ENCODE peak calls at places on chromosomes 4 and X, in four cellular contexts. G is RWPE1, E is cardiac fibroblast, K is heart left ventricle. X is an unnamed sample.

GRCh38 chr4:26326791-26327190 is 6.0 kb downstream of the RBPJ start:
- DNase-seq in G (no peak), K (no peak), E (peak), X (no peak)

GRCh38 chr4:54668031-54668611 is 10.4 kb downstream of the KIT start:
- DNase-seq in K (no peak), G (no peak), E (no peak), X (no peak)

GRCh38 chr4:186009976-186010375 is 59.0 kb upstream of the TLR3 start:
- DNase-seq in E (no peak), G (no peak), K (no peak), X (no peak)

GRCh38 chr4:153159728-153160221 is 44.5 kb upstream of the TRIM2 start:
- DNase-seq in G (peak), E (peak), K (no peak), X (peak)

GRCh38 chrX:30302957-30303356 is 6.2 kb downstream of the NR0B1 start:
- DNase-seq in K (no peak), G (peak), E (peak), X (peak)

GRCh38 chr4:1249148-1249730 is 309 bp upstream of the CTBP1 start:
- DNase-seq in G (peak), K (peak), E (peak), X (peak)

GRCh38 chr4:5708829-5709680 is 696 bp upstream of the EVC2 start:
- DNase-seq in K (no peak), G (no peak), E (no peak), X (no peak)

GRCh38 chr4:26074672-26075071 is 160.7 kb downstream of the SMIM20 start:
- DNase-seq in K (no peak), G (no peak), E (no peak), X (no peak)

GRCh38 chrX:64188901-64189300 is 16.6 kb downstream of the AMER1 start:
- DNase-seq in G (no peak), K (no peak), E (no peak), X (no peak)
- TF ChIP-seq CTCF in G (no peak), K (no peak), E (no peak), X (no peak)

GRCh38 chr4:118354913-118355312 is 2.1 kb upstream of the PRSS12 start:
- DNase-seq in K (no peak), G (no peak), E (no peak), X (no peak)

GRCh38 chr4:118353452-118353851 is 649 bp upstream of the PRSS12 start:
- DNase-seq in E (no peak), K (no peak), G (no peak), X (no peak)

GRCh38 chr4:118352843-118353373 is at the start of gene PRSS12:
- DNase-seq in E (peak), G (peak), K (peak), X (peak)

GRCh38 chr4:118350961-118351360 is 1.8 kb downstream of the PRSS12 start:
- DNase-seq in K (no peak), E (no peak), G (no peak), X (peak)

GRCh38 chr4:118351851-118352827 is 664 bp downstream of the PRSS12 start:
- DNase-seq in E (no peak), K (peak), G (peak), X (peak)
- TF ChIP-seq CTCF in E (peak), K (no peak), G (no peak), X (no peak)

GRCh38 chr4:182918044-182918607 is 940 bp upstream of the DCTD start:
- DNase-seq in K (no peak), G (no peak), E (no peak), X (peak)

GRCh38 chr4:182916483-182917181 is 554 bp downstream of the DCTD start:
- DNase-seq in G (peak), E (peak), K (peak), X (peak)

GRCh38 chr4:182918791-182919302 is 1.7 kb upstream of the DCTD start:
- DNase-seq in K (no peak), E (no peak), G (no peak), X (no peak)

GRCh38 chr4:182914357-182914756 is 2.8 kb downstream of the DCTD start:
- DNase-seq in G (no peak), K (no peak), E (no peak), X (no peak)

GRCh38 chr4:182917182-182918043 is at the start of gene DCTD:
- DNase-seq in G (peak), E (peak), K (peak), X (peak)
- TF ChIP-seq CTCF in G (peak), E (peak), K (peak), X (peak)

GRCh38 chr4:18071894-18072293 is 50.3 kb upstream of the LCORL start:
- DNase-seq in K (no peak), G (no peak), E (no peak), X (no peak)

GRCh38 chr4:18077808-18078207 is 56.3 kb upstream of the LCORL start:
- DNase-seq in K (no peak), E (no peak), G (no peak), X (no peak)

GRCh38 chr4:18081708-18082107 is 60.2 kb upstream of the LCORL start:
- DNase-seq in K (no peak), G (no peak), E (no peak), X (no peak)

DNA sequence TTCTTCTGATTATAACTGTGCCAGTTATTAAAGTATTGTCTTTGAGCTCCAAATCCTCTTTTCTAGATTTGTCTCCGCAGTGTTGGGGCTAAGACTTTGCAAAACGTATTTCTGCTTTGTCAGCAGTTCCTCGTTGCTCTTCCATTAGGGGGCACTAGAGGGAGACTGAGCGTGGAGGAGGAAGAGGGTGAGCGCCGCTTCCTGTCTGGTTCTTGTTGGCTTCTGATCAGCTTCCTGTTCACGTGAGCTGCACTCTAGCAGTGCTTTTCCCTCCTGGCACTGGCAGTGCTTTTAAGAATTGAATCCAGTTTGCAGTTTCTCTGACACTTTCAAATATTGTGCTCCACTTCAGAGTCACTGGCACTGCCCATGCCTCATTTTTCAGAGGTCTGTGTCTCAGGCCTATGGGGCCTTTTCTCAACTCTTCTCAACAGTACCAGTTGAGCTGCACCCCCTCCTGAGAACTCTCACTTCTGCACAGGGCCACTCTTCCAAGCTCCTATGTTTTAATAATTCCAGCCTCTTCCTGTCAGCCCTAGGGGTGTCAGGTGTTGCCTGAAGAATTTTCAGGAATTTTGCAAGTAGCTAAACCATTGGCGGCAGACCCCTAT is 54.4 kb upstream of the LCORL start:
- DNase-seq in G (no peak), E (no peak), K (peak), X (peak)
- TF ChIP-seq CTCF in G (peak), E (peak), K (peak), X (no peak)